ENCODE peak calls at places on chromosomes 4 and X, in five cellular contexts. L, N, I, G and Z are unnamed samples. For H3K36me3 and H3K4me1, the result is how much of the 10 kb centered on the place peaks cover.

GRCh38 chr4:3073158-3074077 is 920 bp downstream of the HTT-AS start:
- DNase-seq in N (no peak), I (no peak), G (no peak), L (peak), Z (peak)

GRCh38 chrX:69158166-69159040 is 6.8 kb downstream of the PJA1 start:
- DNase-seq in N (peak), L (peak), I (no peak), G (peak), Z (peak)

GRCh38 chr4:55609393-55609821 is 17.4 kb upstream of the PDCL2 start:
- DNase-seq in I (no peak), G (no peak), N (no peak), L (no peak), Z (no peak)

GRCh38 chr4:176601156-176601555 is 191.6 kb downstream of the VEGFC start:
- DNase-seq in I (no peak), L (no peak), N (no peak), G (no peak), Z (no peak)

GRCh38 chr4:145525291-145525740 is 43.7 kb downstream of the SMAD1 start:
- DNase-seq in I (no peak), G (no peak), N (no peak), L (no peak), Z (no peak)

GRCh38 chr4:22485751-22486150 is 30.1 kb downstream of the ADGRA3 start:
- DNase-seq in N (no peak), L (no peak), I (no peak), G (no peak), Z (no peak)

GRCh38 chr4:48337726-48338125 is 3.6 kb upstream of the SLAIN2 start:
- DNase-seq in I (no peak), L (no peak), G (no peak), N (no peak), Z (no peak)

GRCh38 chr4:146648384-146648783 is 9.7 kb downstream of the POU4F2 start:
- DNase-seq in L (no peak), I (no peak), N (no peak), G (no peak), Z (no peak)

GRCh38 chrX:40273356-40274050 is 175.7 kb upstream of the BCOR start:
- DNase-seq in L (peak), I (no peak), N (peak), G (no peak), Z (peak)

GRCh38 chr4:55853484-55854046 is at the start of gene EXOC1:
- DNase-seq in G (peak), N (peak), L (peak), I (peak), Z (peak)

GRCh38 chr4:119070301-119070700 is 65.3 kb upstream of the MYOZ2 start:
- DNase-seq in G (no peak), I (no peak), L (no peak), N (no peak), Z (no peak)

GRCh38 chrX:100748133-100748532 is 16.2 kb upstream of the SYTL4 start:
- DNase-seq in N (no peak), I (no peak), L (no peak), G (no peak), Z (no peak)

GRCh38 chrX:39152106-39152649 is 350.9 kb downstream of the MID1IP1 start:
- DNase-seq in G (peak), N (peak), L (peak), I (peak), Z (peak)

GRCh38 chrX:150358651-150359050 is 4.5 kb upstream of the MAMLD1 start:
- DNase-seq in I (no peak), L (no peak), G (no peak), N (no peak), Z (no peak)

GRCh38 chr4:141275834-141276233 is 55.1 kb downstream of the ZNF330 start:
- DNase-seq in L (peak), I (no peak), N (no peak), G (no peak), Z (no peak)

GRCh38 chrX:14029425-14030247 is at the start of gene GEMIN8:
- DNase-seq in G (peak), L (peak), N (peak), I (peak), Z (peak)

GRCh38 chr4:88976514-88977035 is 80.4 kb downstream of the FAM13A start:
- DNase-seq in G (no peak), N (no peak), I (no peak), L (no peak), Z (no peak)

GRCh38 chrX:53262189-53262917 is 19.0 kb downstream of the IQSEC2 start:
- DNase-seq in G (no peak), I (no peak), L (no peak), N (no peak), Z (no peak)

GRCh38 chr4:54107951-54108740 is 8.2 kb downstream of the GSX2 start:
- DNase-seq in L (no peak), I (no peak), G (no peak), N (no peak), Z (no peak)

GRCh38 chrX:87583679-87584078 is 66.1 kb downstream of the KLHL4 start:
- DNase-seq in I (no peak), N (no peak), G (peak), L (peak), Z (no peak)

GRCh38 chr4:128913228-128913627 is 103.7 kb downstream of the JADE1 start:
- DNase-seq in G (no peak), L (no peak), N (no peak), I (no peak), Z (no peak)

GRCh38 chr4:153234923-153235322 is 30.7 kb downstream of the TRIM2 start:
- DNase-seq in N (no peak), G (no peak), L (peak), I (no peak), Z (no peak)

GRCh38 chr4:7201351-7202305 is 9.3 kb downstream of the SORCS2 start:
- DNase-seq in G (no peak), I (no peak), N (no peak), L (peak), Z (no peak)

GRCh38 chrX:25131055-25131454 is 115.3 kb upstream of the ARX start:
- DNase-seq in G (no peak), L (no peak), N (no peak), I (no peak), Z (no peak)

GRCh38 chrX:12138366-12139313 is at the start of gene FRMPD4:
- DNase-seq in G (no peak), N (peak), I (no peak), L (no peak), Z (no peak)

GRCh38 chr4:123092603-123093002 is 170.2 kb upstream of the NUDT6 start:
- DNase-seq in I (no peak), G (no peak), L (no peak), N (no peak), Z (no peak)

GRCh38 chr4:39043697-39044363 is 11.6 kb upstream of the TMEM156 start:
- DNase-seq in L (peak), I (no peak), N (no peak), G (no peak), Z (no peak)

GRCh38 chr4:157048248-157048647 is 27.7 kb upstream of the GLRB start:
- DNase-seq in G (no peak), N (peak), I (no peak), L (peak), Z (peak)

GRCh38 chr4:126364290-126364978 is 1049.7 kb downstream of the FAT4 start:
- DNase-seq in N (no peak), I (no peak), G (no peak), L (peak), Z (no peak)

GRCh38 chrX:7852166-7852565 is 9.2 kb downstream of the VCX start:
- DNase-seq in I (no peak), G (no peak), N (no peak), L (no peak), Z (no peak)

GRCh38 chrX:31323658-31324057 is 251.8 kb upstream of the FTHL17 start:
- DNase-seq in N (no peak), L (no peak), G (no peak), I (no peak), Z (no peak)

GRCh38 chr4:38292529-38292928 is 332.3 kb downstream of the PTTG2 start:
- DNase-seq in L (no peak), N (no peak), G (no peak), I (no peak), Z (no peak)

GRCh38 chrX:12304261-12304660 is 166.0 kb downstream of the FRMPD4 start:
- DNase-seq in L (peak), N (no peak), I (no peak), G (no peak), Z (no peak)

GRCh38 chr4:82433791-82434190 is 3.4 kb downstream of the ENOPH1 start:
- DNase-seq in G (no peak), L (no peak), N (no peak), I (no peak), Z (no peak)

GRCh38 chrX:48971325-48972213 is at the start of gene KCND1:
- DNase-seq in G (peak), I (no peak), N (peak), L (peak), Z (peak)

GRCh38 chrX:38374431-38374830 is 22.0 kb downstream of the OTC start:
- DNase-seq in I (no peak), L (no peak), G (no peak), N (no peak), Z (no peak)

GRCh38 chrX:118526149-118526548 is 30.5 kb downstream of the DOCK11 start:
- DNase-seq in L (peak), I (no peak), G (no peak), N (no peak), Z (no peak)

GRCh38 chr4:74433541-74434172 is 11.3 kb upstream of the AREG start:
- DNase-seq in L (no peak), G (no peak), N (no peak), I (no peak), Z (no peak)

GRCh38 chr4:13921805-13922204 is 294.3 kb upstream of the BOD1L1 start:
- DNase-seq in G (no peak), N (no peak), L (peak), I (no peak), Z (no peak)
- H3K27ac ChIP-seq in G (no peak), N (no peak), L (peak), I (no peak), Z (no peak)

DNA sequence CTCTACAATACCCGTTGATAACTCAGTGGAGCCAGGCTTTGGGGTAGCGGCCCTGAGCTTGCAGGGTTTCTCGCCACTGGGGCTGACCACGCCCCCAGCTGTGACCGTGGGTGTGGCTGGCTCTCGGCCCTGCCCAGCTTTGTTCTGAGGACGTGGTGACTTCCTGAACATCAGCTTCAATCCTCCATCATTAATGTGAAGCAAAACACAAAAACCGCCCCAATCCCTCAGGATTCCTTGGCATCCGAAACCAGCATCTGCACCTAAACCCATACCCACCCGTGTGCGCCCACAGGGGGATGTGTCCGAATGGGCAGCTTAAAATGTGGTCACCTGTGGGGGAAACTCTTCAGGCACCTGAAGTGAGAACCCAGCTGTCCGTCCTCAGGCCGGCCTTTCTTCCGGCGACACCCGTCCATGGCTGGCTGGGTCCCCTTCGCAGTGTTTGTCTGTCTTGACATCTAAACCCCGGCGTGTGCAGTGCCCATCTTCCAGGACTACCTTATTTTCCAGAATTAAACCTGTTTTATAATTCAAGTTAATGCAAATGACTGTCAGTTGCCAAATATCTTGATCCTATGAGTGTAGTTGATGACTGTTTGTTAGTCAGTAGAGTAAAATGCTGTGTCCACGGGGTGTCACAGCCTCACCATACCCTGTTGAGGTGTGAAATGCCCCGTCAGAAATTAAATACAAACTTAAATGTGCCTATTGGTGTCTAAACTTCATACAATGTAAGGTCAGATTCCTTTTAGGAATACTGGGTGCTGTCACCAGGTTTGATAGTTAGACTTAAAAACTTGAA is 27.3 kb downstream of the NELFA start:
- DNase-seq in N (no peak), L (no peak), G (no peak), I (no peak), Z (no peak)
- H3K36me3 ChIP-seq in N (half or more), L (half or more), G (under half), I (under half), Z (half or more)

DNA sequence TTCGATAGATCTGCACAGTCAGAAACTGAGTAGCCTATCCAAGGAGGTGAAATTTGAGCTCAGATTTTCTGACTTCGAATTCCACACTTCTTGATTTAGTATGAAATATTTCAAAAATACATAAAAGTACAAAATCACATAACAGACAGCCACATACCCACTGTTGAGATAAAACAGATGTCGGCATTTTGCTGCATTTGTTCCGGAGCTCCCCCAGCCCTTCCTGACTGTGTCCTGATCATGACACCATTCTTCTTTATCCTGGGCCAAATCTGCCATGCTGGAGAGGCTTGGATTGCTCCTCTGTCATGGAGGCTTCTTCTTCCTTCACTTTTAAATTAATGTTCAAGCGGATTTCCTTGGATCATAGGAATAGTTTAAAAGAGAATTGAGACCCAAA is 124.2 kb upstream of the RBPJ start:
- DNase-seq in G (no peak), N (no peak), I (no peak), L (no peak), Z (no peak)
- H3K4me1 ChIP-seq in G (under half), N (under half), I (under half), L (under half), Z (under half)

GRCh38 chrX:78429172-78429571 is 101.8 kb upstream of the CYSLTR1 start:
- DNase-seq in I (no peak), N (no peak), L (no peak), G (no peak), Z (no peak)
- H3K27ac ChIP-seq in I (no peak), N (no peak), L (no peak), G (no peak), Z (no peak)